ENCODE peak calls at places on chromosomes 3 and 15, in five cellular contexts. G is CD8-positive, alpha-beta memory T cell; A is pancreas; V is OCI-LY7; K is fibroblast of lung. T is an unnamed sample.

GRCh38 chr3:77079988-77080585 is 40.2 kb downstream of the ROBO2 start:
- DNase-seq in A (no peak), G (no peak), V (no peak), K (no peak), T (no peak)

GRCh38 chr3:111159391-111159790 is 87.8 kb downstream of the NECTIN3 start:
- DNase-seq in V (no peak), A (no peak), K (peak; percentile 36), G (no peak), T (no peak)

GRCh38 chr3:170458285-170458684 is 39.6 kb downstream of the CLDN11 start:
- DNase-seq in A (no peak), V (no peak), G (no peak), K (no peak), T (no peak)

GRCh38 chr3:190696777-190697501 is 165.6 kb downstream of the GMNC start:
- DNase-seq in G (no peak), V (peak; percentile 13), A (no peak), K (peak; percentile 30), T (peak; percentile 5)

GRCh38 chr15:50840520-50840919 is 68.0 kb upstream of the AP4E1 start:
- DNase-seq in A (no peak), G (no peak), K (no peak), V (no peak), T (no peak)

GRCh38 chr15:44066211-44066827 is 128.8 kb downstream of the FRMD5 start:
- DNase-seq in V (peak; percentile 83), A (peak; percentile 64), K (peak; percentile 40), G (peak; percentile 10), T (peak; percentile 34)

GRCh38 chr3:52019352-52020080 is 23.8 kb upstream of the RPL29 start:
- DNase-seq in A (no peak), G (no peak), V (no peak), K (no peak), T (no peak)

GRCh38 chr3:13379191-13379830 is 40.8 kb downstream of the NUP210 start:
- DNase-seq in A (no peak), K (peak; percentile 84), V (no peak), G (no peak), T (no peak)

GRCh38 chr3:17030438-17030837 is 145.7 kb downstream of the PLCL2 start:
- DNase-seq in G (no peak), V (peak; percentile 65), A (no peak), K (no peak), T (no peak)

GRCh38 chr3:142087676-142088075 is 61.7 kb downstream of the TFDP2 start:
- DNase-seq in A (no peak), V (no peak), K (peak; percentile 80), G (no peak), T (no peak)

GRCh38 chr15:35038655-35039534 is 46.2 kb downstream of the NANOGP8 start:
- DNase-seq in K (peak; percentile 59), A (no peak), G (no peak), V (no peak), T (no peak)

GRCh38 chr3:66761093-66761780 is 236.9 kb upstream of the KBTBD8 start:
- DNase-seq in A (no peak), G (no peak), K (no peak), V (no peak), T (no peak)

GRCh38 chr3:188397766-188398705 is 244.1 kb downstream of the LPP start:
- DNase-seq in G (no peak), K (no peak), A (no peak), V (no peak), T (no peak)

GRCh38 chr15:46091860-46092450 is 457.1 kb downstream of the SQOR start:
- DNase-seq in G (no peak), A (peak; percentile 17), V (peak; percentile 40), K (peak; percentile 1), T (no peak)

GRCh38 chr15:37101634-37102314 is 1.4 kb upstream of the MEIS2 start:
- DNase-seq in V (peak; percentile 81), G (no peak), K (peak; percentile 81), A (peak; percentile 73), T (no peak)

GRCh38 chr15:55734641-55735040 is 8.3 kb downstream of the PRTG start:
- DNase-seq in K (no peak), G (no peak), A (no peak), V (no peak), T (no peak)

GRCh38 chr3:123148772-123149171 is 53.0 kb upstream of the SEC22A start:
- DNase-seq in A (no peak), K (no peak), V (no peak), G (no peak), T (no peak)

GRCh38 chr3:66588340-66588847 is 87.6 kb upstream of the LRIG1 start:
- DNase-seq in A (no peak), V (no peak), K (peak; percentile 51), G (no peak), T (no peak)

GRCh38 chr3:73498764-73499622 is 125.7 kb downstream of the PDZRN3 start:
- DNase-seq in V (no peak), K (peak; percentile 69), G (no peak), A (no peak), T (no peak)

GRCh38 chr3:182969277-182969676 is 11.1 kb downstream of the DCUN1D1 start:
- DNase-seq in A (no peak), G (no peak), K (peak; percentile 67), V (no peak), T (no peak)

GRCh38 chr3:21752749-21753347 is 1.8 kb upstream of the ZNF385D start:
- DNase-seq in K (peak; percentile 68), V (peak; percentile 18), G (no peak), A (no peak), T (no peak)

GRCh38 chr15:97177135-97177704 is 783.3 kb upstream of the ARRDC4 start:
- DNase-seq in A (no peak), K (no peak), G (no peak), V (no peak), T (no peak)

GRCh38 chr3:151838574-151839312 is 24.8 kb downstream of the AADAC start:
- DNase-seq in A (peak; percentile 64), G (peak; percentile 9), K (peak; percentile 80), V (peak; percentile 65), T (peak; percentile 65)

DNA sequence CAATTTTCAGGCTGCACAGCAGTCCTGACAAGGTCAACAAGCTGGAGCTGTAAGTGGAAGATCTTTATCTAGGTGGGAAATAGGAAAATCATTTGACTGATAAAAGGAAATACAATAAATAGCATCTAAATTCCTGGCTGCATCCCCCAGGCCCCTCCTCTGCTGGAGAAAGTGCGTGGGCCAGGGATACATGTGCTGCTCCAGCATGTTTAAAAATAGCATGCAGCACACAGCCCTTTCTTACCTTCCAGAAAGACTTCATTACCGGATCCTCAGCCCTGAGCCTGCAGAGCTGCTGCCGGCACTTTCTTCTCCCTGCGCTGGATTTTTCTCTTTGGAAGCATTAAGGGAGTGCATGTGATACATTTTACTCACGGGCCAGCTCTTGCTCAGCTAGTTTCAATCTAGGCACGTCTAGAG is 77.3 kb downstream of the HMG20A start:
- DNase-seq in K (peak; percentile 59), A (no peak), V (no peak), G (no peak), T (no peak)
- H3K4me1 ChIP-seq in K (peaks cover 31% of the 10 kb centered on the region), A (peaks cover 21% of the 10 kb centered on the region), V (peaks cover 21% of the 10 kb centered on the region), G (peaks cover 14% of the 10 kb centered on the region), T (no peaks in the 10 kb centered on the region)

GRCh38 chr3:60240558-60240957 is 1010.7 kb downstream of the FHIT start:
- DNase-seq in A (no peak), V (no peak), G (no peak), K (no peak), T (no peak)
- H3K27ac ChIP-seq in A (no peak overlapping the region), V (no peak overlapping the region), G (no peak overlapping the region), K (no peak overlapping the region), T (no peak overlapping the region)

DNA sequence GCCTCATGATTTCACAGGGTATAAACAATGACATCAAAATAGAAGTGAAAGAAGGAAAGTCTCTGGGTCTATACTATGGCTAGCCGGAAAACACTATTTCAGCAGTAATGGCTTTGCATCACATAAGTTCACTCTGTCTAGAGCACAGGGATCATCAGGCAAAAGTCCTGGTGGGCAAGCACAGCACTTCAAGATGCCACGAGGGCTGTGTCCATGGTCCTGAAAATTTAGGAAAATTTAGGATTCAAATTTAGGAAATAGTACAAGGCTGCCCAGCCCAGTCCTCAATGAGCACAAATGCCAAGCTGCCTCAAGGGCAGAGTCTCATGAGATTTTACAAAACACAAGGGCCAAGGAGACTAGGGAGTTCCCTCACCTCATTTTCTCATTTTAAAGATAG is 54.1 kb downstream of the RORA start:
- DNase-seq in V (no peak), A (no peak), G (no peak), K (no peak), T (no peak)
- H3K4me3 ChIP-seq in V (no peak overlapping the region), A (no peak overlapping the region), G (no peak overlapping the region), K (no peak overlapping the region), T (no peak overlapping the region)

GRCh38 chr3:127613406-127613805 is 15.2 kb downstream of the MCM2 start:
- DNase-seq in G (no peak), A (no peak), K (peak; percentile 39), V (no peak), T (no peak)
- H3K4me1 ChIP-seq in G (no peaks in the 10 kb centered on the region), A (no peaks in the 10 kb centered on the region), K (peaks cover 2% of the 10 kb centered on the region), V (peaks cover 4% of the 10 kb centered on the region), T (no peaks in the 10 kb centered on the region)

DNA sequence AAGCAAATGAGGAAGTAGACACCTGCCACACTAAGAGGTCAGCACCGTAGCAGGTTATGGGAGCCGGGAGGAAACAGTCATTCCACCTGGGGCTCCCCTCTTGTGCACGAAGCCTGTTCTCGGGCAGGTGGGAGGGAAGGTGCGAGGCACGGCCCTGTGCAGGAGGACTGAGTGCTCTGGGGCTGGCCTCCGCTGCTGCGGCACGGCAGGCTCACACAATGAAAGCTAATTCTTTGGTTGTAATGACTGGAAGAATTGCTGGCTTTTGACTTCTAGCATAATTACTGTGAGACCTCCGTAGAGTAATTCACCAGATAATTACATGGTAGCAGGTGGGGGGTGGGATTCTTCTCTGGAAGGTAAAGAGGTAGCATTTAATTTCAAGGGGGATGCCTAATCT is 129.2 kb downstream of the TPRA1 start:
- DNase-seq in K (no peak), A (no peak), G (no peak), V (no peak), T (no peak)
- H3K27ac ChIP-seq in K (no peak overlapping the region), A (no peak overlapping the region), G (no peak overlapping the region), V (no peak overlapping the region), T (no peak overlapping the region)

GRCh38 chr15:59999558-60000112 is 4.5 kb upstream of the FOXB1 start:
- DNase-seq in V (no peak), G (no peak), K (no peak), A (no peak), T (no peak)

GRCh38 chr15:59999064-59999377 is 5.1 kb upstream of the FOXB1 start:
- DNase-seq in G (no peak), V (no peak), A (no peak), K (no peak), T (no peak)

GRCh38 chr15:60000824-60001641 is 3.1 kb upstream of the FOXB1 start:
- DNase-seq in K (no peak), V (no peak), G (no peak), A (no peak), T (peak; percentile 15)

GRCh38 chr15:60001642-60002527 is 2.2 kb upstream of the FOXB1 start:
- DNase-seq in G (no peak), K (no peak), V (no peak), A (no peak), T (no peak)

GRCh38 chr15:60000113-60000823 is 3.8 kb upstream of the FOXB1 start:
- DNase-seq in K (no peak), V (no peak), A (no peak), G (no peak), T (no peak)
- H3K4me3 ChIP-seq in K (no peak overlapping the region), V (no peak overlapping the region), A (no peak overlapping the region), G (no peak overlapping the region), T (no peak overlapping the region)

T was measured in CD4-positive, CD25-positive, alpha-beta regulatory T cell.